ENCODE peak calls at places on chromosomes 3 and 15, in four cellular contexts. I is PC-3, C is upper lobe of left lung, R is psoas muscle. F is an unnamed sample.

GRCh38 chr3:51982838-51983577 is at the start of gene ACY1:
- DNase-seq in R (peak; percentile 92), I (peak; percentile 93), C (peak; percentile 88), F (peak; percentile 80)

GRCh38 chr15:91224750-91225380 is 124.8 kb downstream of the SV2B start:
- DNase-seq in C (no peak), R (no peak), I (peak; percentile 66), F (peak; percentile 19)

GRCh38 chr3:37700849-37701248 is 160.8 kb upstream of the CTDSPL start:
- DNase-seq in I (peak; percentile 38), R (no peak), C (no peak), F (no peak)

GRCh38 chr3:186705882-186706780 is 11.0 kb upstream of the KNG1 start:
- DNase-seq in R (no peak), C (no peak), I (no peak), F (no peak)

GRCh38 chr3:37853691-37854413 is 7.8 kb upstream of the CTDSPL start:
- DNase-seq in I (no peak), R (no peak), C (no peak), F (no peak)

GRCh38 chr3:162538466-162538865 is 1041.9 kb downstream of the OTOL1 start:
- DNase-seq in C (no peak), R (no peak), I (no peak), F (no peak)

GRCh38 chr3:16849240-16849639 is 35.5 kb upstream of the PLCL2 start:
- DNase-seq in I (no peak), R (peak; percentile 52), C (peak; percentile 65), F (peak; percentile 70)

GRCh38 chr3:127089487-127090145 is 103.3 kb upstream of the PRR23E start:
- DNase-seq in R (peak; percentile 49), I (no peak), C (no peak), F (peak; percentile 42)

GRCh38 chr3:160395297-160395696 is 3.7 kb downstream of the IFT80 start:
- DNase-seq in I (peak; percentile 52), C (peak; percentile 48), R (no peak), F (no peak)

GRCh38 chr3:125334675-125335560 is 40.2 kb downstream of the ZNF148 start:
- DNase-seq in C (no peak), I (no peak), R (no peak), F (no peak)

GRCh38 chr15:48481802-48482201 is 150.6 kb downstream of the DUT start:
- DNase-seq in I (no peak), R (no peak), C (no peak), F (no peak)

GRCh38 chr3:30611613-30612421 is 5.4 kb downstream of the TGFBR2 start:
- DNase-seq in C (no peak), I (peak; percentile 84), R (no peak), F (no peak)

GRCh38 chr3:162491957-162492356 is 995.3 kb downstream of the OTOL1 start:
- DNase-seq in R (no peak), I (peak; percentile 42), C (no peak), F (no peak)

GRCh38 chr3:16313955-16314645 is 49.1 kb downstream of the OXNAD1 start:
- DNase-seq in R (no peak), I (no peak), C (no peak), F (no peak)

GRCh38 chr3:183664913-183665381 is 29.5 kb downstream of the KLHL24 start:
- DNase-seq in I (peak; percentile 97), R (no peak), C (no peak), F (no peak)

GRCh38 chr3:194787650-194788049 is 102.0 kb downstream of the FAM43A start:
- DNase-seq in I (no peak), R (no peak), C (no peak), F (no peak)

GRCh38 chr3:9808345-9809037 is 1.6 kb upstream of the TTLL3 start:
- DNase-seq in C (no peak), I (peak; percentile 63), R (no peak), F (no peak)

GRCh38 chr3:194306109-194306686 is 44.9 kb downstream of the CPN2 start:
- DNase-seq in I (no peak), C (no peak), R (no peak), F (no peak)

GRCh38 chr3:153162513-153163348 is 705 bp downstream of the RAP2B start:
- DNase-seq in I (peak; percentile 32), R (peak; percentile 42), C (peak; percentile 36), F (peak; percentile 60)

GRCh38 chr15:52136471-52136993 is 24.0 kb upstream of the BCL2L10 start:
- DNase-seq in C (no peak), R (no peak), I (no peak), F (no peak)

GRCh38 chr3:44206862-44207652 is 34.6 kb upstream of the TOPAZ1 start:
- DNase-seq in C (no peak), I (no peak), R (no peak), F (peak; percentile 18)

GRCh38 chr15:92938387-92938786 is 38.3 kb downstream of the CHD2 start:
- DNase-seq in R (no peak), C (no peak), I (no peak), F (no peak)

GRCh38 chr15:92943581-92943980 is 43.5 kb downstream of the CHD2 start:
- DNase-seq in C (no peak), I (no peak), R (no peak), F (no peak)

GRCh38 chr15:92944946-92945521 is 44.9 kb downstream of the CHD2 start:
- DNase-seq in R (no peak), I (no peak), C (no peak), F (no peak)

GRCh38 chr15:92941668-92942067 is 41.5 kb downstream of the CHD2 start:
- DNase-seq in I (no peak), C (no peak), R (no peak), F (no peak)

GRCh38 chr15:92942706-92943105 is 42.6 kb downstream of the CHD2 start:
- DNase-seq in R (no peak), C (no peak), I (no peak), F (no peak)
- TF ChIP-seq CTCF in R (no peak), C (no peak), I (peak; percentile 15), F (no peak)

GRCh38 chr3:72153477-72154314 is 368.7 kb upstream of the PROK2 start:
- DNase-seq in I (no peak), R (no peak), C (no peak), F (no peak)
- H3K27ac ChIP-seq in I (no peak overlapping the region), R (no peak overlapping the region), C (peak overlapping the region; percentile 40), F (peak overlapping the region; percentile 74)

GRCh38 chr3:103968751-103969150 is 1398.0 kb upstream of the ALCAM start:
- DNase-seq in I (no peak), C (no peak), R (no peak), F (no peak)
- H3K4me1 ChIP-seq in I (peaks cover 2% of the 10 kb centered on the region), C (no peaks in the 10 kb centered on the region), R (no peaks in the 10 kb centered on the region), F (no peaks in the 10 kb centered on the region)

GRCh38 chr15:36850864-36851263 is 249.5 kb downstream of the MEIS2 start:
- DNase-seq in R (no peak), C (no peak), I (no peak), F (no peak)
- TF ChIP-seq CTCF in R (no peak), C (no peak), I (no peak), F (no peak)

DNA sequence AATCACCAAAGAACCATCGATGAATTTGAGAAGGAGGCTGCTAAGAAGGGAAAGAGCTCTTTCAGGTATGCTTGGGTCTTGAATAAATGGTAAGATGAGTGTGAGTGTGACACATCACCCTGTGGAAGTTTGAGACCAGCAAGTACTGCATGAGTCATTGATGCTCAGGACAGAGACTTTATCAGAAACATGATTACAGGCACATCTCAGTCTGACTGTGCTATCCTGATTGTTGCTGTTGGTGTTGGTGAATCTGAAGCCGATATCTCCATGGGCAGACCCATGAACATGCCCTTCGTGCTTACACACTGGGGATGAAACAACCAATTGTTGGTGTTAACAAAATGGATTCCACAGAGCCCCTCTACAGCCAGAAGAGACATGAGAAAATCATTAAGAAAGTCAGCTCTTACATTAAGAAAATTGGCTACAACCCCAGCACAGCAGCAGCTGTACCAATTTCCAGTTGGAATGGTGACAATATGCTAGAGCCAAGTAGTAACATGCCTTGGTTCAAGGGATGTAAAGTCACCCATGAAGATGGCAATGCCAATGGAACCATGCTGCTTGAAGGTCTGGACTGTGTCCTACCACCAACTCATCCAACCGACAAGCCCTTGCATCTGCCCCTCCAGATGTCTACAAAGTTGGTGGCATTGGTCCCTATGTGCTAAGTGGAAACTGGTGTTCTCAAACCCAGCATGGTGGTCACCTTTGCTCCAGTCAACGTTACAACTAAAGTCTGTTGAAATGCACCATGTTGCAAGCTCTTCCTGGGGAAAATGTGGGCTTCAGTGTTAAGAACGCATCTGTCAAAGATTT is 20.5 kb downstream of the TM4SF4 start:
- DNase-seq in C (no peak), I (peak; percentile 66), R (no peak), F (no peak)
- H3K27ac ChIP-seq in C (no peak overlapping the region), I (no peak overlapping the region), R (no peak overlapping the region), F (no peak overlapping the region)

GRCh38 chr15:85402195-85402921 is 22.0 kb downstream of the AKAP13 start:
- DNase-seq in I (no peak), R (no peak), C (no peak), F (no peak)
- H3K4me1 ChIP-seq in I (peaks cover 46% of the 10 kb centered on the region), R (peaks cover 58% of the 10 kb centered on the region), C (peaks cover 45% of the 10 kb centered on the region), F (peaks cover 27% of the 10 kb centered on the region)

DNA sequence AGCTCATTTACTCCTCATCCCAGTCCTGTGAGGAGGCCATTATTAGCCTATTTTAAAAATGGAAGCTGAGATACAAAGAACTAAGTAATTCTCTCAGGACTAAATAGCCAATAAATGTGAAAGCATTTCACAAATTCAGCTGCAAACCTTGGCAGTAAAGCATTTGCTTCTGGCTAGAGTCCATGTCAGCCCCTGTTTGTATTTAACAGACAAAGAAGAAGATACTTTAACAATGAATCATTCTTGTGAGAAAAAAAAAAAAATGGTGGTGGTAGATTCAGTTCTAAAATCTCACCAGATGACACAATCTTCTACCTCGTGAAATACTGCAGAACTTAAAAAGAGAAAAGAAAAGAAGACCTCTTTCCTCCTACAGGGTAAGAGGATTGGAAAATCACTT is 84.9 kb upstream of the CNTN6 start:
- DNase-seq in R (no peak), C (no peak), I (peak; percentile 1), F (peak; percentile 25)
- TF ChIP-seq CTCF in R (no peak), C (no peak), I (no peak), F (no peak)

GRCh38 chr3:105449393-105449792 is 82.7 kb downstream of the ALCAM start:
- DNase-seq in C (no peak), I (no peak), R (no peak), F (no peak)
- H3K27ac ChIP-seq in C (no peak overlapping the region), I (no peak overlapping the region), R (no peak overlapping the region), F (no peak overlapping the region)

F was measured in testis.